ENCODE peak calls at places on chromosomes 12 and 14, in six cellular contexts. D, Z, J, Q, Y and R are unnamed samples. For H3K4me1, the result is how much of the 10 kb centered on the place peaks cover.

GRCh38 chr12:122979001-122979907 is 1.2 kb upstream of the ARL6IP4 start:
- DNase-seq in D (no peak), Z (no peak), J (no peak), Q (no peak), Y (peak), R (no peak)

GRCh38 chr12:4987076-4987775 is 56.5 kb upstream of the KCNA5 start:
- DNase-seq in D (no peak), Z (no peak), J (no peak), Q (no peak), Y (no peak), R (no peak)

GRCh38 chr14:89807151-89807550 is 147.4 kb downstream of the EFCAB11 start:
- DNase-seq in D (no peak), Z (no peak), J (no peak), Q (no peak), Y (no peak), R (no peak)

GRCh38 chr14:60092516-60092915 is 793 bp downstream of the PCNX4 start:
- DNase-seq in D (no peak), Z (peak), J (no peak), Q (peak), Y (peak), R (no peak)

GRCh38 chr12:40622246-40622838 is 69.9 kb upstream of the CNTN1 start:
- DNase-seq in D (peak), Z (peak), J (peak), Q (peak), Y (peak), R (peak)

GRCh38 chr12:124020398-124021024 is 47.5 kb downstream of the ZNF664 start:
- DNase-seq in D (no peak), Z (no peak), J (no peak), Q (no peak), Y (no peak), R (no peak)

GRCh38 chr12:77167801-77168200 is 102.4 kb upstream of the E2F7 start:
- DNase-seq in D (no peak), Z (no peak), J (no peak), Q (no peak), Y (no peak), R (no peak)

GRCh38 chr14:105386581-105387529 is 11.5 kb upstream of the TEX22 start:
- DNase-seq in D (no peak), Z (no peak), J (no peak), Q (no peak), Y (no peak), R (no peak)

GRCh38 chr14:95188372-95188771 is 31.0 kb upstream of the DICER1 start:
- DNase-seq in D (no peak), Z (no peak), J (no peak), Q (no peak), Y (no peak), R (no peak)

GRCh38 chr12:122459211-122459610 is 36.7 kb upstream of the CLIP1 start:
- DNase-seq in D (no peak), Z (no peak), J (no peak), Q (no peak), Y (no peak), R (no peak)

GRCh38 chr12:8698132-8698829 is 490 bp downstream of the RIMKLB start:
- DNase-seq in D (no peak), Z (no peak), J (no peak), Q (peak), Y (peak), R (no peak)

GRCh38 chr12:65169311-65170244 is at the start of gene LEMD3:
- DNase-seq in D (peak), Z (peak), J (peak), Q (peak), Y (peak), R (peak)

GRCh38 chr14:53571990-53572389 is 384.6 kb downstream of the BMP4 start:
- DNase-seq in D (peak), Z (no peak), J (no peak), Q (no peak), Y (peak), R (no peak)

GRCh38 chr14:95475540-95476240 is 40.8 kb downstream of the SYNE3 start:
- DNase-seq in D (no peak), Z (no peak), J (no peak), Q (peak), Y (no peak), R (no peak)

GRCh38 chr12:96155781-96156180 is 38.4 kb upstream of the ELK3 start:
- DNase-seq in D (no peak), Z (no peak), J (no peak), Q (no peak), Y (no peak), R (no peak)

GRCh38 chr14:100405752-100406455 is 82.8 kb downstream of the SLC25A47 start:
- DNase-seq in D (no peak), Z (no peak), J (no peak), Q (no peak), Y (no peak), R (no peak)

GRCh38 chr14:73055251-73055650 is 3.1 kb upstream of the RBM25 start:
- DNase-seq in D (no peak), Z (no peak), J (no peak), Q (no peak), Y (no peak), R (no peak)

GRCh38 chr12:96720363-96720705 is 186.7 kb upstream of the NEDD1 start:
- DNase-seq in D (no peak), Z (no peak), J (no peak), Q (no peak), Y (no peak), R (no peak)

GRCh38 chr12:72570601-72571000 is 298.4 kb downstream of the TRHDE start:
- DNase-seq in D (no peak), Z (peak), J (peak), Q (no peak), Y (peak), R (no peak)
- TF ChIP-seq CTCF in D (peak), Z (peak), J (peak), Q (peak), Y (peak), R (peak)

GRCh38 chr14:51487848-51488247 is 163.9 kb upstream of the FRMD6 start:
- DNase-seq in D (no peak), Z (no peak), J (no peak), Q (no peak), Y (no peak), R (no peak)

GRCh38 chr14:51490205-51490604 is 161.5 kb upstream of the FRMD6 start:
- DNase-seq in D (no peak), Z (no peak), J (no peak), Q (no peak), Y (no peak), R (no peak)

GRCh38 chr14:51491036-51491545 is 160.6 kb upstream of the FRMD6 start:
- DNase-seq in D (no peak), Z (no peak), J (no peak), Q (no peak), Y (no peak), R (no peak)

GRCh38 chr14:51485733-51486132 is 166.0 kb upstream of the FRMD6 start:
- DNase-seq in D (no peak), Z (no peak), J (no peak), Q (no peak), Y (no peak), R (no peak)

DNA sequence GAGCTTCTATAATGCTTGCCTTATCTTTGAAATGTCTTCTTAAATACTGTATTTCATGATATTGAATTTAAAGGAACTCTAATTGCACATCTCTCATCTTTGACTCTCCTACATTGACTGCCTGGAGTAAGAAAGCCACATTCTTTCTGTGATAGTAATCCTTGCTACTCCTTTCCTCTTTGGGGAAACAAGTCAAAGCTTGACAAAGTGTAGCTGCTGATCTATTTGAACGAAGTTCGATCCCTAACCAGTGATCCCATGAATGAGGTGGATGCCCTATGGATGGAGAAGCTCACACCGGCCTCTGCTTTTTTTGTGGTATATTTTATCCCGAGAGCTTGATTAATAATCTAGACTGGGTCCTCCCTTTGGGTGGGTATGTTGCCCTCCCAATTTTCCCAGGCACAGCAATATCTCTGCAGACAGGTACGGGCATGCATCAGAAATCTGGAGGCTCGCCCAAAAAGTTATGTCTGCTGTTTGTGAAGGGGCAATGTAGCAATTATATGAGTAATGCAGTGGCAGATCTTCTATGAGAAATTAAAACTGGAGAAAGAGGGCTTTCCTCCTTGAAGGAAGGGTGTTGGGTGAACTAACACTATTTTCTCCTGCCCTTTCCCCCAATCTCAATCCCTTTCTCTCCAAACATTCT is 163.0 kb upstream of the FRMD6 start:
- DNase-seq in D (no peak), Z (no peak), J (no peak), Q (no peak), Y (no peak), R (no peak)
- TF ChIP-seq SIN3A in D (no peak), Z (no peak), J (no peak), Q (no peak), Y (no peak), R (no peak)

GRCh38 chr12:6212086-6212485 is 11.9 kb downstream of the CD9 start:
- DNase-seq in D (no peak), Z (no peak), J (no peak), Q (no peak), Y (no peak), R (no peak)

GRCh38 chr12:6208140-6208539 is 7.9 kb downstream of the CD9 start:
- DNase-seq in D (no peak), Z (no peak), J (no peak), Q (no peak), Y (no peak), R (no peak)

GRCh38 chr12:6213969-6214368 is 13.8 kb downstream of the CD9 start:
- DNase-seq in D (no peak), Z (no peak), J (no peak), Q (no peak), Y (no peak), R (no peak)

GRCh38 chr12:6214633-6215032 is 14.4 kb downstream of the CD9 start:
- DNase-seq in D (no peak), Z (no peak), J (no peak), Q (no peak), Y (no peak), R (no peak)

GRCh38 chr12:6211421-6211869 is 11.2 kb downstream of the CD9 start:
- DNase-seq in D (no peak), Z (no peak), J (no peak), Q (no peak), Y (no peak), R (no peak)
- H3K4me1 ChIP-seq in D (under half), Z (under half), J (under half), Q (under half), Y (under half), R (under half)

DNA sequence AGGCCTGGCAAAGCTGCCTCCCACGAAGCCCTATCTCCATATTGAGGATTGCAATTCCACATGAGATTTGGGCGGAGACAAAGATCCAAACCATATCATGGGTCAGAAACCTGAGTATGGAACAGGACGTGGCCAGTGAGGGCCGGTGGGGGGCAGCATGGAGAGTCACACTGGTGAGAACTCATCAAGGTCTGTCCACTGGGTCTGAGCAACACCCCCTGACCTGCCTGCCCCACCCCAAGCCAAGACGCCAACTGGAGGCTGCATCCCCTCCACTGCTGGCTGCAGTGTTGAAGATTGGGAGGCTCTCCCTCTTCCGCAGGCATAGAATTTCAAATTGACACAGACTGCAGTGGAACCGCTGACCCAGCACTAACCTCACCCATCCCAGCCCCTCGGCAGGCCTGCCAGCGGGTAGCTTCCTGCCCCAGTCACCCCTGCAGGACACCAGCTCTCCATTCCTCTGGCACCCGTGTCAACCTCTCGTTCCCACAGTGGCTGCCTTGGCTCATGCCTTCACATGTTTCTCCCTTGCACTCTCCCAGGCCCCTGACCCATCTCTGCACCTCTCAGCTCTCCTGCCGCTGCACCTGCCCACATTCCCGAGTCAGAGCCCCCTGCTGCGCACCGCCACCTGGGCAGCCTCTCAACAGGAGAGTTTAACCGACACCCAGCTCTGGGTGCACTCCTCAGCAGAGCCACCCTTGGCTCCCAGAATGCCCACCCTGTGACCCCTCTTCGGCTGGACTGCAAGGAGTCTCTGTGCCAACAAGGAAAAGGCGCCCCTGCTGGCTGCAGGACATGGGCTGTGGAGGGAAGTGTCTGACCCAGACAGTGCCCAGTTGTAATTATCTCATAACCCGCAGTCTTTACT is 45.2 kb upstream of the PPP2R5C start:
- DNase-seq in D (no peak), Z (no peak), J (no peak), Q (peak), Y (no peak), R (no peak)
- TF ChIP-seq CTCF in D (peak), Z (peak), J (no peak), Q (peak), Y (no peak), R (peak)

DNA sequence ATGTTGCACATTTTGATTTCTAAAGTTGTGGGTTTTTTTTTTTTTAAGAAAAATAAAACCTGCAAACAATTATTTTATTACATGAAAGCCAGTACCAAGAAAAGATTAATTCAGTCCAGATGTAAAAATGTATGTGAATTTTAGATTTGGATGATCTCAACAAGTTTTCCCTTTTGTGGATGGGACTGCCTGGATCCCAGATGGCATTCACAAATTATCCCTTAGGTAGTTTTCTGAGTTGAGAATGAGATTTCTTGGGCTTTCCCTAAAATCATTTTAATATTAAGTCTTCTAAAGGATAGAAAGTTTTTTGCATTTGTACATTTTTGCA is 2.8 kb downstream of the FRMD6 start:
- DNase-seq in D (no peak), Z (no peak), J (no peak), Q (no peak), Y (peak), R (no peak)
- TF ChIP-seq SIN3A in D (no peak), Z (no peak), J (no peak), Q (no peak), Y (no peak), R (no peak)

GRCh38 chr14:80489513-80489912 is 278.2 kb upstream of the DIO2 start:
- DNase-seq in D (no peak), Z (no peak), J (no peak), Q (no peak), Y (no peak), R (no peak)
- H3K4me1 ChIP-seq in D (under half), Z (under half), J (under half), Q (under half), Y (under half), R (under half)

GRCh38 chr14:50862171-50862570 is 9.7 kb upstream of the ABHD12B start:
- DNase-seq in D (no peak), Z (peak), J (no peak), Q (no peak), Y (no peak), R (no peak)
- TF ChIP-seq CTCF in D (no peak), Z (no peak), J (no peak), Q (no peak), Y (no peak), R (no peak)

DNA sequence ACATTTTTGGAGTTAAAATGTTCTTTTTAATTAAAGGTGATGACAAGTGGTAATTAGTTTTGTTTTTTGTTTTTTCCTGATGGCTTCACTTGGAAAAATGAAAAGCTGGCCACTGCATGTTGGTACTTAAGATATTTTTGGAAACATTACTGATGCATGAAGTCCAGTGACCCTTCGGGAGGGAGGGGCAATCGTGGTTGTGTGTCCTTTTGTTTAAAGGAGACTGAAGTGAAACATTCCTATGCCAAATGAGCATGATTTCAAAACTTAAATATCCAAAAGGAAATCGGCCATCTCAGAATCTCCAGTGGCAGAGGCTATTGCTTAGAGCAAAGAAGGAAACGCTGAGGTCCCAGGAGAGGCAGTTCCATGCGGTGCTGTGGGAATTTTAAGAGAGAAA is 20.1 kb downstream of the LTBP2 start:
- DNase-seq in D (no peak), Z (no peak), J (no peak), Q (no peak), Y (no peak), R (no peak)
- TF ChIP-seq SIN3A in D (no peak), Z (no peak), J (no peak), Q (no peak), Y (no peak), R (no peak)

GRCh38 chr12:52876371-52876770 is 27.6 kb upstream of the KRT78 start:
- DNase-seq in D (no peak), Z (no peak), J (no peak), Q (no peak), Y (no peak), R (no peak)
- H3K4me1 ChIP-seq in D (under half), Z (half or more), J (half or more), Q (under half), Y (under half), R (under half)